ENCODE peak calls at places on chromosomes 5 and 9, in nine cellular contexts. V, T, S, R, U, K, W, Z and I are unnamed samples.
A peak's percentile ranks its signal among the peaks of the same experiment; 100 is the strongest.

GRCh38 chr9:118418887-118419620 is 714.9 kb downstream of the TLR4 start:
- DNase-seq in V (no peak), T (peak; percentile 2), S (no peak), R (no peak), U (no peak), K (no peak), W (peak; percentile 51), Z (no peak), I (no peak)

GRCh38 chr5:64800926-64801325 is 32.2 kb downstream of the CWC27 start:
- DNase-seq in V (no peak), T (no peak), S (no peak), R (no peak), U (no peak), K (no peak), W (no peak), Z (no peak), I (no peak)

GRCh38 chr9:130305381-130305780 is 39.8 kb downstream of the HMCN2 start:
- DNase-seq in V (no peak), T (no peak), S (peak; percentile 77), R (no peak), U (no peak), K (no peak), W (no peak), Z (no peak), I (peak; percentile 88)

GRCh38 chr5:56615750-56616149 is 199.6 kb upstream of the MAP3K1 start:
- DNase-seq in V (peak; percentile 13), T (no peak), S (no peak), R (no peak), U (no peak), K (no peak), W (no peak), Z (no peak), I (no peak)

GRCh38 chr9:8917978-8918739 is 1118.6 kb upstream of the DMAC1 start:
- DNase-seq in V (no peak), T (no peak), S (no peak), R (no peak), U (no peak), K (no peak), W (no peak), Z (no peak), I (no peak)

GRCh38 chr9:137982132-137982666 is 104.6 kb downstream of the CACNA1B start:
- DNase-seq in V (no peak), T (no peak), S (no peak), R (peak; percentile 17), U (no peak), K (no peak), W (peak; percentile 14), Z (no peak), I (peak; percentile 53)

GRCh38 chr5:31966931-31967330 is 207.2 kb downstream of the GOLPH3 start:
- DNase-seq in V (no peak), T (no peak), S (no peak), R (no peak), U (no peak), K (no peak), W (no peak), Z (no peak), I (no peak)

GRCh38 chr5:111142932-111143331 is 50.8 kb downstream of the WDR36 start:
- DNase-seq in V (no peak), T (no peak), S (no peak), R (no peak), U (no peak), K (no peak), W (no peak), Z (no peak), I (no peak)

GRCh38 chr5:66882592-66883227 is 286.5 kb downstream of the MAST4 start:
- DNase-seq in V (no peak), T (no peak), S (no peak), R (peak; percentile 37), U (no peak), K (no peak), W (peak; percentile 85), Z (no peak), I (no peak)

GRCh38 chr5:59773286-59773685 is 120.2 kb downstream of the PDE4D start:
- DNase-seq in V (no peak), T (no peak), S (no peak), R (peak; percentile 30), U (no peak), K (no peak), W (no peak), Z (no peak), I (no peak)

DNA sequence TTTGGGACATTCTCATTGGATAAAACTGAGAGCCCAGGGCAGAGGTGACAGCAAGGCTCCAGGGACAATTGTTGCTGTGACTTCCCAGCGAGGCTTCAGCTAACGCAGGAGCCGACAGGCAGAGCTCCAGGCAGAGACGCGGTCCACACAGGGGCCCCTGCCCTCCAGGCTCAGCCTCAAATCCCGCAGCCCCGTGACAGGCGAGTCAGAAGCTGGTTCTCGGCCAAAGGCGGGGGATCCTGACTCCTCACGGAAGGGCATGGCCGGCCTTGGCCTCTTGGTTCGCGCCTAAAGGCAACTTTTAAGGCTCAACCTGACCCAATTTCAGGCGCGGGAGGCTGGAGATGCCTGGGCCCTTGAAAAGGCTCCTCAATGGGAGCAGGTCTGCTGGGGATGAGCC is 21.3 kb downstream of the SLC12A7 start:
- DNase-seq in V (peak; percentile 66), T (peak; percentile 30), S (no peak), R (peak; percentile 51), U (no peak), K (no peak), W (no peak), Z (no peak), I (no peak)
- H3K27ac ChIP-seq in V (peak overlapping the region; percentile 72), T (peak overlapping the region; percentile 41), S (peak overlapping the region; percentile 18), R (no peak overlapping the region), U (no peak overlapping the region), K (no peak overlapping the region), W (no peak overlapping the region), Z (no peak overlapping the region), I (no peak overlapping the region)

DNA sequence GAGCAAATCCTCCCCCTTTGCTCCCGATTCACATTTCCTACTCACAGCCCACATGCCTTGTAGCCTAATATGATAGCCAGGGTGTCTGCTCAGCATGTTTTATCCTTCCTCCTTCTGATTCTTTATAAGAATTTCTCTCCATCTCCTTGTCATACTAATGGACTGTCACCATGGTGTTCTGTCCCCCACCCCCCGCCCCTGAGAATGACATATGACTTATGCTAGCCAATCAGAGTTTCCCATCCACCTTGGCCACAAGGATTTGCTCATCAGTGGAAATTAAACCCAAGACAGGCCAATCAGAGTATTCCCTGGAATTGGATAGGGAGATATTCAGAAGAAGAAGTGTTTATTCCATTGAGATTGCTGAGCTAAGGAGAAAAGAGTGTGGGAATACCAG is 16.0 kb downstream of the ABLIM3 start:
- DNase-seq in V (no peak), T (no peak), S (no peak), R (no peak), U (no peak), K (no peak), W (no peak), Z (no peak), I (no peak)
- H3K27ac ChIP-seq in V (peak overlapping the region; percentile 88), T (no peak overlapping the region), S (peak overlapping the region; percentile 86), R (no peak overlapping the region), U (no peak overlapping the region), K (no peak overlapping the region), W (no peak overlapping the region), Z (no peak overlapping the region), I (no peak overlapping the region)

DNA sequence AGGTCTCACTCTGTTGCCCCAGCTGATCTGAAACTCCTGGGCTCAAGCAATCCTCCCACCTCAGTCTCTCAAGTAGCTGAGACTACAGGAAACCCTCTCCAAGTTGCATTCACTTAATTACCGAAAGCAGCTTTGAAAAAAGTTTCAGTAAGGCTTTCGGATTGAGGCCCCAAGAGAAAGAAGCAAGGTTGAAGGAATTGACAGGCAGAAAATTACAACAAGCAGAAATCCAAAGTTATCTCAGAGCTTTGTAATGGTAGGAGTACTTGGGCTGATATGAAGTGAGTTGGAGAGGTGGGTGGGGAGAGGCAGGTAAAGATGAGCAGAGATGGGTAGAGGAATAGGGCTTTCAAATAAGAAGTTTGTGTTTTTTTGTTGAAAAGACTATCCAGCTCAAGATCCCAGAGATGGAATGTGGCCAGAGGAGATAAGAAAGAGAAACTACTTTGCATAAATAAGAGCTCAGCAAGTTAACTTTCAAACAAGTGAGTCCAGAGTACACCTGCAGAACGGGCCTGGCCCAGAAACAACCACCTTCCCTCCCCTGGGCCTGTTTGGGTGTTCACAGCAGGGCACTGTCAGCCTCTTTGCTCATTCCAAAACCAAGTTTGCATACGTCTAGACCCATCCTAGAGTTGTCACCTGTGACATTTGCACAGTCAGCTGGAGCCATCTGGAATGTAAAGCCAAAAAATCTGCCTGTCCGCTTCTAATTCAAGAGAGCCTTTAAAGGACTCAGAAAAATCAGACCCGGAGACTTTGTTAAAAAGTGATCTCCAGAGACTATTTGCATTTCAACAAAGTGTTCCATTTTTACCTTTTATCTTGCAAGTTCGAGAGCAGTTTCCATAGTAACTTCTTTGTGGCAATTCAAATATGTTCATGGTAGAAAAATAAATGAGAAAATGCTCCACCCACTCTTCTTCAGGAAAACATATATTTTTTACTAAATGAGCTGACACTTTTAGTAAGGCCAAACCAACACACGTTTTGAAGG is 2.3 kb upstream of the CLINT1 start:
- DNase-seq in V (no peak), T (no peak), S (no peak), R (no peak), U (no peak), K (no peak), W (no peak), Z (no peak), I (no peak)
- H3K27ac ChIP-seq in V (no peak overlapping the region), T (no peak overlapping the region), S (no peak overlapping the region), R (no peak overlapping the region), U (no peak overlapping the region), K (no peak overlapping the region), W (no peak overlapping the region), Z (no peak overlapping the region), I (no peak overlapping the region)

GRCh38 chr9:124239249-124240073 is 18.3 kb upstream of the NEK6 start:
- DNase-seq in V (no peak), T (peak; percentile 51), S (no peak), R (no peak), U (no peak), K (no peak), W (no peak), Z (no peak), I (peak; percentile 64)
- H3K27ac ChIP-seq in V (no peak overlapping the region), T (no peak overlapping the region), S (no peak overlapping the region), R (no peak overlapping the region), U (no peak overlapping the region), K (no peak overlapping the region), W (no peak overlapping the region), Z (no peak overlapping the region), I (no peak overlapping the region)

DNA sequence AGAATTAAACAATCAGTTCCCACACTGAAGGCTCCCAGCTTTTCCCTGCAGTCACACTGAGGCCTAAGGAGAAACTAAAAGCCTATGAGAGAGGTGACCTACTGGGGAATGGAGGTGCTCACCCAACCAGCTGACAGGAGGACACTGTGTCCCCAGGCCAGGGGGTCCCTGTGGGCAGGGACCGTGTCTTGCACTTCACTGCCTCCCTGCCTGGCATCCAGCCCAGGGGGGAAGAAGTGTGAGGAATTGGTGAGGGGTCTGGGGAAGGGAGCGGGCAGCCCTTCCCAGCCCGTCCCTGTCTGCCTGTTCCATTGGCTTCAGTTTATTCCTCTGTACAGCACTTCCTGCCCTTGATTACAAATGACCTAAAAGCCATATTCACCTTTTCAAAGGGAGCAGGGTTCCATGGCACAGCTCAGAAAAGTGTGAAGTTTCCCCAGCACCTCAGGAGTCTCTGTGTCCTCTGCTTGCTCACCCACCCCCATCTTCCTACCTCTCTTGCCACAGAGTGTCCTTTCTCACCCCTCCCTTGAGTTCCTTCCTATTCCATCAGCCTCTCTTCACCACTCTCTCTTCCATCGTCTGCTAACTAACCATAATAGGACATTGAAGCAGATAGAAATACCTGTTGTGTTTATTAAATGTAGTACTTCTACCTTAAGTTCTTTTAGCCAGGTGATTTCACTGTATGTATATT is 12.9 kb downstream of the OTULINL start:
- DNase-seq in V (no peak), T (no peak), S (no peak), R (no peak), U (no peak), K (no peak), W (no peak), Z (no peak), I (no peak)
- H3K27ac ChIP-seq in V (no peak overlapping the region), T (no peak overlapping the region), S (peak overlapping the region; percentile 43), R (no peak overlapping the region), U (no peak overlapping the region), K (no peak overlapping the region), W (no peak overlapping the region), Z (peak overlapping the region; percentile 52), I (no peak overlapping the region)

GRCh38 chr5:135137146-135137915 is 103.3 kb upstream of the PITX1 start:
- DNase-seq in V (no peak), T (no peak), S (no peak), R (no peak), U (no peak), K (no peak), W (no peak), Z (no peak), I (no peak)
- H3K27ac ChIP-seq in V (no peak overlapping the region), T (no peak overlapping the region), S (no peak overlapping the region), R (peak overlapping the region; percentile 97), U (no peak overlapping the region), K (no peak overlapping the region), W (peak overlapping the region; percentile 96), Z (no peak overlapping the region), I (no peak overlapping the region)